ENCODE peak calls at places on chromosomes 13 and 19, in six cellular contexts. H is fibroblast of lung; O is activated CD4-positive, alpha-beta T cell treated with anti-CD3 and anti-CD28 coated beads for 24 hours; L is NCI-H1930; P is stimulated activated CD4-positive, alpha-beta T cell treated with anti-CD3 and anti-CD28 coated beads, Interleukin-4, amount 100 ng/mL, for 48 hours; B is SK-MEL-5. E is an unnamed sample.

GRCh38 chr19:56091066-56091490 is 30.0 kb downstream of the ZNF787 start:
- DNase-seq in B (peak; percentile 60), H (peak; percentile 55), L (no peak), O (no peak), P (no peak), E (no peak)

GRCh38 chr19:3578390-3578789 is 5.6 kb downstream of the HMG20B start:
- DNase-seq in L (no peak), O (no peak), B (no peak), P (no peak), H (no peak), E (no peak)

GRCh38 chr13:60258349-60258748 is 94.6 kb upstream of the DIAPH3 start:
- DNase-seq in O (no peak), L (no peak), H (no peak), P (no peak), B (no peak), E (no peak)

GRCh38 chr13:47420568-47420967 is 523.7 kb upstream of the HTR2A start:
- DNase-seq in L (no peak), P (no peak), O (no peak), H (peak; percentile 33), B (no peak), E (no peak)

GRCh38 chr13:40315416-40316064 is 350.9 kb downstream of the FOXO1 start:
- DNase-seq in L (no peak), B (no peak), O (peak; percentile 24), H (no peak), P (peak; percentile 34), E (no peak)

GRCh38 chr19:30425885-30426838 is 54.0 kb downstream of the ZNF536 start:
- DNase-seq in H (no peak), P (no peak), L (no peak), B (no peak), O (no peak), E (no peak)

GRCh38 chr19:49809155-49809986 is 3.7 kb downstream of the FUZ start:
- DNase-seq in L (no peak), B (peak; percentile 52), H (no peak), P (peak; percentile 31), O (peak; percentile 8), E (no peak)

GRCh38 chr19:7595466-7596133 is at the start of gene CAMSAP3:
- DNase-seq in O (peak; percentile 4), B (no peak), H (no peak), L (peak; percentile 63), P (peak; percentile 16), E (peak; percentile 61)

GRCh38 chr13:29594710-29595379 is 643 bp downstream of the SLC7A1 start:
- DNase-seq in L (peak; percentile 24), H (peak; percentile 54), P (peak; percentile 63), O (peak; percentile 45), B (peak; percentile 45), E (peak; percentile 30)

GRCh38 chr13:105428816-105429215 is 1106.6 kb downstream of the EFNB2 start:
- DNase-seq in B (no peak), H (peak; percentile 12), P (no peak), L (no peak), O (no peak), E (no peak)

GRCh38 chr19:54096642-54097106 is 3.9 kb downstream of the OSCAR start:
- DNase-seq in B (peak; percentile 36), H (peak; percentile 41), L (no peak), P (no peak), O (no peak), E (no peak)

GRCh38 chr19:46466536-46467199 is 4.7 kb downstream of the PNMA8A start:
- DNase-seq in P (no peak), H (peak; percentile 90), L (no peak), O (no peak), B (no peak), E (no peak)

GRCh38 chr13:32210081-32210480 is 105.1 kb downstream of the ZAR1L start:
- DNase-seq in H (no peak), O (no peak), L (no peak), P (no peak), B (no peak), E (no peak)

GRCh38 chr19:7868671-7869452 is 5.3 kb downstream of the PRR36 start:
- DNase-seq in O (peak; percentile 67), L (no peak), P (peak; percentile 80), H (peak; percentile 44), B (peak; percentile 87), E (no peak)

GRCh38 chr19:48271531-48272151 is 1.8 kb downstream of the ZNF114 start:
- DNase-seq in H (peak; percentile 50), O (no peak), B (peak; percentile 88), L (peak; percentile 48), P (no peak), E (peak; percentile 44)

GRCh38 chr19:28443361-28443760 is 769.6 kb downstream of the UQCRFS1 start:
- DNase-seq in O (no peak), H (no peak), L (no peak), P (no peak), B (no peak), E (no peak)

GRCh38 chr19:4064551-4065260 is 2.0 kb downstream of the ZBTB7A start:
- DNase-seq in B (no peak), O (no peak), H (peak; percentile 54), P (no peak), L (no peak), E (peak; percentile 16)

GRCh38 chr13:50353651-50354415 is 338.6 kb downstream of the KCNRG start:
- DNase-seq in P (no peak), B (no peak), H (peak; percentile 67), L (no peak), O (no peak), E (no peak)

GRCh38 chr19:28213476-28214082 is 999.4 kb downstream of the UQCRFS1 start:
- DNase-seq in P (no peak), B (peak; percentile 70), H (no peak), L (peak; percentile 25), O (no peak), E (no peak)

GRCh38 chr19:55210120-55210493 is 806 bp upstream of the PTPRH start:
- DNase-seq in O (no peak), H (peak; percentile 94), B (no peak), P (no peak), L (no peak), E (no peak)

GRCh38 chr13:105937451-105937850 is 598.0 kb downstream of the EFNB2 start:
- DNase-seq in P (no peak), O (no peak), B (no peak), L (no peak), H (no peak), E (no peak)

GRCh38 chr19:41795031-41795461 is 1.3 kb upstream of the CEACAM3 start:
- DNase-seq in H (peak; percentile 27), B (peak; percentile 75), L (peak; percentile 52), O (peak; percentile 59), P (peak; percentile 54), E (no peak)

GRCh38 chr19:54254195-54254906 is 2.7 kb downstream of the LILRB5 start:
- DNase-seq in O (no peak), B (no peak), P (no peak), L (no peak), H (no peak), E (no peak)

GRCh38 chr19:38850976-38851621 is 1.3 kb upstream of the HNRNPL start:
- DNase-seq in B (no peak), L (no peak), H (no peak), O (no peak), P (no peak), E (no peak)

GRCh38 chr13:50357586-50358118 is 342.4 kb downstream of the KCNRG start:
- DNase-seq in P (no peak), B (no peak), H (peak; percentile 82), L (no peak), O (no peak), E (peak; percentile 84)

GRCh38 chr13:97329331-97329730 is 104.6 kb upstream of the RAP2A start:
- DNase-seq in H (no peak), L (no peak), B (no peak), P (no peak), O (no peak), E (no peak)

GRCh38 chr13:111616203-111616602 is 295.8 kb downstream of the TEX29 start:
- DNase-seq in P (no peak), O (no peak), B (no peak), H (no peak), L (no peak), E (no peak)

GRCh38 chr13:73015799-73016198 is 43.0 kb upstream of the KLF5 start:
- DNase-seq in L (no peak), H (no peak), B (no peak), P (no peak), O (no peak), E (no peak)

GRCh38 chr13:42036711-42037110 is 11.7 kb upstream of the DGKH start:
- DNase-seq in P (no peak), O (no peak), L (no peak), H (no peak), B (no peak), E (no peak)

GRCh38 chr19:30365121-30365800 is 6.9 kb upstream of the ZNF536 start:
- DNase-seq in H (no peak), P (no peak), O (no peak), B (no peak), L (no peak), E (no peak)

GRCh38 chr19:4908311-4908710 is 990 bp upstream of the UHRF1 start:
- DNase-seq in P (no peak), H (no peak), B (no peak), O (no peak), L (no peak), E (no peak)

E was measured in SHP77.